ENCODE peak calls at places on chromosomes 3 and 15, in seven cellular contexts. N is foreskin fibroblast; A is HepG2; U is mesothelial cell of epicardium; H is CD4-positive, alpha-beta T cell; K is GM10248; D is fibroblast of pulmonary artery. O is an unnamed sample.

GRCh38 chr3:125003369-125003853 is 52.4 kb downstream of the HEG1 start:
- DNase-seq in N (peak), A (peak), U (no peak), H (no peak), K (no peak), D (peak), O (peak)

GRCh38 chr3:178352300-178353021 is 183.8 kb upstream of the KCNMB2 start:
- DNase-seq in N (peak), A (no peak), U (no peak), H (no peak), K (no peak), D (peak), O (peak)

GRCh38 chr15:59688888-59689625 is at the start of gene BNIP2:
- DNase-seq in N (peak), A (peak), U (peak), H (peak), K (peak), D (peak), O (peak)

GRCh38 chr3:124410471-124410870 is 319.8 kb upstream of the UMPS start:
- DNase-seq in N (no peak), A (no peak), U (no peak), H (no peak), K (no peak), D (no peak), O (no peak)

GRCh38 chr15:51629612-51630011 is 7.0 kb upstream of the DMXL2 start:
- DNase-seq in N (no peak), A (no peak), U (no peak), H (no peak), K (no peak), D (peak), O (no peak)

GRCh38 chr3:114400369-114400768 is 106.5 kb downstream of the TIGIT start:
- DNase-seq in N (no peak), A (no peak), U (no peak), H (no peak), K (no peak), D (no peak), O (no peak)

GRCh38 chr3:105359098-105359762 is 7.5 kb upstream of the ALCAM start:
- DNase-seq in N (peak), A (no peak), U (no peak), H (no peak), K (no peak), D (peak), O (no peak)

GRCh38 chr15:87777054-87777498 is 479.5 kb downstream of the NTRK3 start:
- DNase-seq in N (peak), A (no peak), U (no peak), H (no peak), K (no peak), D (peak), O (peak)

GRCh38 chr3:120114376-120114775 is 20.1 kb upstream of the GSK3B start:
- DNase-seq in N (no peak), A (no peak), U (no peak), H (no peak), K (no peak), D (no peak), O (no peak)

GRCh38 chr15:90192961-90193786 is 8.0 kb upstream of the SEMA4B start:
- DNase-seq in N (no peak), A (no peak), U (no peak), H (no peak), K (no peak), D (no peak), O (no peak)

GRCh38 chr3:178785961-178786360 is 249.7 kb downstream of the KCNMB2 start:
- DNase-seq in N (no peak), A (no peak), U (no peak), H (no peak), K (no peak), D (no peak), O (no peak)

GRCh38 chr15:69855601-69856000 is 242.1 kb downstream of the TLE3 start:
- DNase-seq in N (no peak), A (no peak), U (no peak), H (no peak), K (no peak), D (peak), O (no peak)

GRCh38 chr3:47323431-47324277 is 40.9 kb downstream of the KLHL18 start:
- DNase-seq in N (no peak), A (no peak), U (no peak), H (no peak), K (no peak), D (peak), O (no peak)

GRCh38 chr15:74777769-74778598 is 3.9 kb upstream of the CSK start:
- DNase-seq in N (no peak), A (no peak), U (no peak), H (no peak), K (no peak), D (no peak), O (no peak)

GRCh38 chr3:181920409-181920808 is 208.7 kb downstream of the SOX2 start:
- DNase-seq in N (no peak), A (no peak), U (no peak), H (no peak), K (no peak), D (no peak), O (no peak)

GRCh38 chr3:115999001-115999400 is 375.7 kb downstream of the GAP43 start:
- DNase-seq in N (no peak), A (no peak), U (no peak), H (no peak), K (no peak), D (no peak), O (no peak)

GRCh38 chr3:197197334-197197733 is 101.1 kb downstream of the DLG1 start:
- DNase-seq in N (no peak), A (no peak), U (no peak), H (no peak), K (no peak), D (no peak), O (no peak)

GRCh38 chr15:43749690-43750345 is 3.6 kb downstream of the PDIA3 start:
- DNase-seq in N (no peak), A (no peak), U (no peak), H (peak), K (peak), D (no peak), O (no peak)

GRCh38 chr15:63191895-63192603 is 2.6 kb downstream of the RAB8B start:
- DNase-seq in N (no peak), A (no peak), U (no peak), H (peak), K (peak), D (no peak), O (no peak)

GRCh38 chr3:105553851-105554250 is 187.1 kb downstream of the ALCAM start:
- DNase-seq in N (peak), A (no peak), U (no peak), H (no peak), K (no peak), D (peak), O (no peak)

GRCh38 chr15:58440922-58441321 is 9.1 kb downstream of the LIPC start:
- DNase-seq in N (no peak), A (no peak), U (no peak), H (no peak), K (no peak), D (no peak), O (no peak)

GRCh38 chr3:168817177-168817576 is 721.5 kb upstream of the GOLIM4 start:
- DNase-seq in N (no peak), A (no peak), U (no peak), H (no peak), K (no peak), D (no peak), O (no peak)

GRCh38 chr3:48690846-48691458 is 5.2 kb upstream of the NCKIPSD start:
- DNase-seq in N (no peak), A (no peak), U (no peak), H (no peak), K (no peak), D (no peak), O (no peak)

GRCh38 chr15:59266015-59266414 is 59.4 kb downstream of the LDHAL6B start:
- DNase-seq in N (no peak), A (no peak), U (no peak), H (no peak), K (no peak), D (no peak), O (no peak)

GRCh38 chr3:14170569-14171159 is 7.7 kb downstream of the XPC start:
- DNase-seq in N (peak), A (no peak), U (no peak), H (no peak), K (no peak), D (peak), O (peak)

GRCh38 chr3:191246628-191247027 is 47.6 kb downstream of the OSTN start:
- DNase-seq in N (peak), A (no peak), U (no peak), H (no peak), K (no peak), D (peak), O (no peak)

GRCh38 chr3:168620854-168621253 is 525.1 kb upstream of the GOLIM4 start:
- DNase-seq in N (no peak), A (peak), U (peak), H (no peak), K (no peak), D (peak), O (no peak)

GRCh38 chr3:165185707-165186327 is 10.4 kb downstream of the SLITRK3 start:
- DNase-seq in N (peak), A (peak), U (peak), H (no peak), K (peak), D (peak), O (peak)

GRCh38 chr3:174859109-174859735 is at the start of gene NAALADL2:
- DNase-seq in N (no peak), A (no peak), U (no peak), H (no peak), K (no peak), D (no peak), O (no peak)

GRCh38 chr3:177777699-177778098 is 580.4 kb upstream of the TBL1XR1 start:
- DNase-seq in N (peak), A (peak), U (no peak), H (no peak), K (peak), D (peak), O (no peak)

GRCh38 chr3:168024537-168024941 is 71.2 kb downstream of the GOLIM4 start:
- DNase-seq in N (peak), A (no peak), U (no peak), H (no peak), K (no peak), D (peak), O (peak)

GRCh38 chr3:185460283-185460682 is 38.6 kb downstream of the TMEM41A start:
- DNase-seq in N (no peak), A (no peak), U (no peak), H (no peak), K (no peak), D (no peak), O (no peak)

GRCh38 chr3:185457376-185457775 is 41.5 kb downstream of the TMEM41A start:
- DNase-seq in N (no peak), A (no peak), U (no peak), H (no peak), K (no peak), D (no peak), O (no peak)

GRCh38 chr3:185460719-185461350 is 38.0 kb downstream of the TMEM41A start:
- DNase-seq in N (peak), A (no peak), U (no peak), H (no peak), K (peak), D (peak), O (no peak)

DNA sequence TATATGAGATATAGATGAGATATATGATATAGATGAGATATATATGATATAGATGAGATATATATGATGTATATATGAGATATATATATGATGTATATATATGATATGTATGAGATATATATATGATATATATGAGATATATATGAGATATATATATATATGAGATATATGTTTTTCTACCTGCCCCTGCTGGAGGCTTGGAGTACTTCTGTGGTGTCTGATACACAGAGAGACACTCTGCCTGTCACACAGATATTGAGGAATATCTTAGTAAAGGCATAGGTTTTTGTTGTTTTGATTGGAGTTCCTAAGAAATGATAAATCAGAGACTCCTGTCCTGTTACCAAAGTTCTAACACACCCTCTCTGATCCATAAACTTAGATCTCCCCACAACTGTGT is 43.0 kb downstream of the TMEM41A start:
- DNase-seq in N (no peak), A (no peak), U (no peak), H (no peak), K (no peak), D (no peak), O (no peak)
- TF ChIP-seq CTCF in N (peak), A (no peak), U (no peak), H (no peak), K (no peak), D (peak), O (peak)

DNA sequence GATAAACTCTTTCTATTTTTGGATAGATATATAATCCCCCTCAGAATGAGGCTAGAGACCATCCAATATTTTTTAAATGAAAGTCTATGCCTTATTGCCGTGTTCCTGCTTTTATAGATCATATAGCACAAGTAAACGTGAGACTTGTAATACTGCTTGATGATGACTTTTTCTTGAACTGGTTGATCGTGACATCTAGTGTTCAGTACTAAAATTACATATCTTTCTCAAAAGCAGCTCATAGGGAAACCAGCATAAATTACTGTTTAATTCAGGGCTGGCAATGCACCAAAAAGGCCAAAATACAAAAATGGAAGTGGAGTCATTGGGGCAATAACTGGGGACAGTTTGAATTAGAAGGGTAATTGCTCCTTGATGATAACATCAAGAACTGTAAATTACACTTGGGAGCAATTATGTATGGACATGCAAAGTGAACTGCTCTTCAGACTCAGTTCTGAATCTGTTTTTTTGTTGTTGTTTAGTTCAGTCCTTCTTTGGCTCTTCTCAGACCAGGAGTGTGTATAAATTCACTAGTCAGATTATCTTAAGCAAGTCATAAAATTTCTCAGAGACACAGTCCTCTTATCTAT is 325.3 kb downstream of the THSD4 start:
- DNase-seq in N (peak), A (peak), U (no peak), H (no peak), K (peak), D (peak), O (peak)
- TF ChIP-seq CTCF in N (peak), A (peak), U (peak), H (peak), K (peak), D (peak), O (peak)

GRCh38 chr3:11271986-11272904 is at the start of gene ATG7:
- DNase-seq in N (peak), A (peak), U (peak), H (peak), K (peak), D (peak), O (peak)
- TF ChIP-seq CTCF in N (no peak), A (peak), U (no peak), H (no peak), K (no peak), D (no peak), O (peak)

GRCh38 chr3:11655188-11655928 is 11.6 kb upstream of the VGLL4 start:
- DNase-seq in N (no peak), A (no peak), U (no peak), H (no peak), K (peak), D (peak), O (no peak)
- TF ChIP-seq CTCF in N (peak), A (peak), U (no peak), H (no peak), K (no peak), D (peak), O (peak)

GRCh38 chr3:138426211-138426610 is 8.2 kb upstream of the ESYT3 start:
- DNase-seq in N (no peak), A (no peak), U (no peak), H (no peak), K (no peak), D (peak), O (no peak)
- TF ChIP-seq CTCF in N (peak), A (peak), U (peak), H (no peak), K (peak), D (peak), O (peak)